ENCODE peak calls at places on chromosomes 16 and 17, in seven cellular contexts. M is head of caudate nucleus; U is GM18507; S is stomach; N is HFF-Myc; H is activated CD8-positive, alpha-beta memory T cell treated with anti-CD3 and anti-CD28 coated beads for 48 hours; F is T47D. J is an unnamed sample.

GRCh38 chr16:57632568-57632967 is 4.1 kb downstream of the ADGRG1 start:
- DNase-seq in M (no peak), U (no peak), S (no peak), N (no peak), H (no peak), F (no peak), J (no peak)

GRCh38 chr16:11327277-11328171 is 17.7 kb upstream of the RMI2 start:
- DNase-seq in M (no peak), U (peak), S (no peak), N (no peak), H (no peak), F (no peak), J (no peak)

GRCh38 chr16:74304164-74304834 is 7.7 kb downstream of the PSMD7 start:
- DNase-seq in M (no peak), U (no peak), S (no peak), N (no peak), H (no peak), F (no peak), J (no peak)

GRCh38 chr16:49757744-49758069 is 98.2 kb downstream of the ZNF423 start:
- DNase-seq in M (no peak), U (no peak), S (no peak), N (no peak), H (no peak), F (no peak), J (no peak)

GRCh38 chr17:7579001-7579838 is at the start of gene CD68:
- DNase-seq in M (no peak), U (peak), S (peak), N (peak), H (no peak), F (no peak), J (no peak)

GRCh38 chr16:67563708-67564468 is 1.6 kb downstream of the CTCF start:
- DNase-seq in M (no peak), U (no peak), S (peak), N (peak), H (no peak), F (no peak), J (no peak)

GRCh38 chr17:62869885-62870580 is 61.9 kb upstream of the MARCHF10 start:
- DNase-seq in M (no peak), U (no peak), S (no peak), N (peak), H (no peak), F (no peak), J (peak)

GRCh38 chr16:67458121-67458641 is 22.8 kb downstream of the ATP6V0D1 start:
- DNase-seq in M (no peak), U (no peak), S (no peak), N (no peak), H (no peak), F (no peak), J (no peak)

GRCh38 chr16:19680972-19681371 is 37.1 kb downstream of the KNOP1 start:
- DNase-seq in M (no peak), U (no peak), S (no peak), N (no peak), H (no peak), F (no peak), J (no peak)

GRCh38 chr17:27549251-27549919 is 81.6 kb upstream of the LGALS9 start:
- DNase-seq in M (peak), U (no peak), S (peak), N (no peak), H (no peak), F (no peak), J (peak)

GRCh38 chr17:16418684-16419066 is 3.3 kb downstream of the TRPV2 start:
- DNase-seq in M (no peak), U (no peak), S (no peak), N (no peak), H (no peak), F (no peak), J (no peak)

GRCh38 chr16:48576927-48577326 is 33.1 kb downstream of the N4BP1 start:
- DNase-seq in M (no peak), U (no peak), S (no peak), N (no peak), H (no peak), F (no peak), J (no peak)

GRCh38 chr17:41865596-41865893 is 322 bp upstream of the KLHL11 start:
- DNase-seq in M (no peak), U (no peak), S (no peak), N (no peak), H (no peak), F (no peak), J (no peak)

GRCh38 chr17:17933775-17934174 is 38.4 kb downstream of the TOM1L2 start:
- DNase-seq in M (no peak), U (no peak), S (no peak), N (no peak), H (no peak), F (no peak), J (no peak)

GRCh38 chr16:7270823-7271222 is 61.8 kb upstream of the RBFOX1 start:
- DNase-seq in M (no peak), U (no peak), S (no peak), N (no peak), H (no peak), F (no peak), J (no peak)

GRCh38 chr16:73047536-73048291 is at the start of gene ZFHX3:
- DNase-seq in M (peak), U (no peak), S (peak), N (no peak), H (no peak), F (no peak), J (no peak)

GRCh38 chr17:64216385-64217248 is 46.4 kb downstream of the TEX2 start:
- DNase-seq in M (no peak), U (no peak), S (peak), N (no peak), H (no peak), F (no peak), J (no peak)

GRCh38 chr17:74843352-74843627 is 16.4 kb downstream of the GRIN2C start:
- DNase-seq in M (no peak), U (no peak), S (no peak), N (no peak), H (no peak), F (no peak), J (no peak)

GRCh38 chr17:7156342-7156940 is 22.7 kb downstream of the ASGR1 start:
- DNase-seq in M (no peak), U (no peak), S (no peak), N (no peak), H (no peak), F (no peak), J (no peak)

GRCh38 chr17:63639125-63639524 is 16.9 kb downstream of the MAP3K3 start:
- DNase-seq in M (no peak), U (no peak), S (no peak), N (no peak), H (no peak), F (no peak), J (no peak)

GRCh38 chr17:49076575-49077384 is 55.8 kb upstream of the B4GALNT2 start:
- DNase-seq in M (no peak), U (no peak), S (no peak), N (no peak), H (no peak), F (no peak), J (no peak)

GRCh38 chr16:2869502-2870064 is 11.6 kb upstream of the PRSS22 start:
- DNase-seq in M (no peak), U (no peak), S (no peak), N (no peak), H (no peak), F (no peak), J (no peak)

GRCh38 chr17:63702223-63702577 is 2.3 kb upstream of the LIMD2 start:
- DNase-seq in M (no peak), U (no peak), S (peak), N (no peak), H (no peak), F (no peak), J (no peak)

GRCh38 chr16:58329147-58329546 is 34.3 kb upstream of the PRSS54 start:
- DNase-seq in M (no peak), U (no peak), S (no peak), N (no peak), H (no peak), F (no peak), J (no peak)

GRCh38 chr17:8041249-8041928 is 2.5 kb downstream of the ALOX15B start:
- DNase-seq in M (no peak), U (no peak), S (peak), N (no peak), H (no peak), F (peak), J (peak)

GRCh38 chr17:9905902-9906301 is 831 bp upstream of the RCVRN start:
- DNase-seq in M (peak), U (peak), S (no peak), N (no peak), H (no peak), F (no peak), J (peak)

GRCh38 chr16:66984902-66985311 is 3.5 kb upstream of the CES4A start:
- DNase-seq in M (no peak), U (no peak), S (no peak), N (no peak), H (peak), F (no peak), J (no peak)

J was measured in cerebellum.